ENCODE peak calls at places on chromosomes 13 and 19, in ten cellular contexts. T is hepatocyte, H is iPS DF 6.9, Z is stomach, W is thoracic aorta, S is right atrium auricular region, J is GM23248, N is Peyer's patch, I is cardiac muscle cell, R is right lobe of liver. G is an unnamed sample. For H3K4me1, the result is how much of the 10 kb centered on the place peaks cover.

GRCh38 chr13:91220872-91221271 is 126.6 kb upstream of the MIR17HG start:
- DNase-seq in T (no peak), H (peak), Z (no peak), W (no peak), S (no peak), J (no peak), N (no peak), I (no peak), R (no peak), G (no peak)

GRCh38 chr19:54162241-54162805 is 2.8 kb upstream of the LENG1 start:
- DNase-seq in T (peak), H (no peak), Z (peak), W (peak), S (peak), J (peak), N (peak), I (peak), R (peak), G (peak)

GRCh38 chr13:102948006-102948405 is 102.2 kb downstream of the ERCC5 start:
- DNase-seq in T (peak), H (no peak), Z (no peak), W (no peak), S (no peak), J (no peak), N (no peak), I (peak), R (no peak), G (no peak)

GRCh38 chr13:100987993-100988392 is 313.4 kb upstream of the TMTC4 start:
- DNase-seq in T (no peak), H (peak), Z (no peak), W (no peak), S (no peak), J (peak), N (no peak), I (no peak), R (no peak), G (no peak)

GRCh38 chr13:29509999-29510586 is 85.4 kb downstream of the SLC7A1 start:
- DNase-seq in T (no peak), H (no peak), Z (no peak), W (no peak), S (no peak), J (peak), N (no peak), I (no peak), R (no peak), G (no peak)

GRCh38 chr19:13029893-13030292 is 34.6 kb downstream of the NFIX start:
- DNase-seq in T (no peak), H (no peak), Z (peak), W (no peak), S (no peak), J (peak), N (no peak), I (no peak), R (no peak), G (no peak)

GRCh38 chr19:43774103-43774939 is 6.5 kb downstream of the KCNN4 start:
- DNase-seq in T (peak), H (no peak), Z (peak), W (no peak), S (peak), J (peak), N (no peak), I (peak), R (peak), G (peak)

GRCh38 chr13:93145199-93145598 is 81.4 kb upstream of the GPC6 start:
- DNase-seq in T (no peak), H (peak), Z (no peak), W (no peak), S (no peak), J (no peak), N (no peak), I (no peak), R (no peak), G (no peak)

GRCh38 chr13:74210693-74211393 is 76.6 kb upstream of the KLF12 start:
- DNase-seq in T (peak), H (no peak), Z (peak), W (peak), S (peak), J (peak), N (no peak), I (peak), R (peak), G (no peak)

GRCh38 chr13:34343413-34343812 is 525.5 kb downstream of the RFC3 start:
- DNase-seq in T (no peak), H (no peak), Z (no peak), W (no peak), S (no peak), J (no peak), N (no peak), I (peak), R (no peak), G (no peak)

GRCh38 chr13:97100821-97101220 is 106.5 kb upstream of the OXGR1 start:
- DNase-seq in T (no peak), H (no peak), Z (no peak), W (no peak), S (no peak), J (no peak), N (no peak), I (no peak), R (no peak), G (no peak)

GRCh38 chr13:79128158-79128557 is 277.9 kb downstream of the RBM26 start:
- DNase-seq in T (peak), H (no peak), Z (no peak), W (no peak), S (no peak), J (peak), N (no peak), I (peak), R (no peak), G (no peak)

GRCh38 chr19:16584825-16585801 is 12.9 kb upstream of the SLC35E1 start:
- DNase-seq in T (no peak), H (no peak), Z (no peak), W (no peak), S (no peak), J (peak), N (no peak), I (no peak), R (no peak), G (no peak)

GRCh38 chr19:16587031-16588023 is 15.1 kb upstream of the SLC35E1 start:
- DNase-seq in T (no peak), H (no peak), Z (no peak), W (no peak), S (no peak), J (peak), N (peak), I (no peak), R (no peak), G (no peak)

GRCh38 chr19:16588089-16588823 is 16.0 kb upstream of the SLC35E1 start:
- DNase-seq in T (no peak), H (no peak), Z (no peak), W (no peak), S (no peak), J (no peak), N (peak), I (peak), R (no peak), G (no peak)

GRCh38 chr19:16586477-16586871 is 14.3 kb upstream of the SLC35E1 start:
- DNase-seq in T (no peak), H (no peak), Z (no peak), W (no peak), S (no peak), J (no peak), N (no peak), I (no peak), R (no peak), G (no peak)

GRCh38 chr19:16585808-16586476 is 13.7 kb upstream of the SLC35E1 start:
- DNase-seq in T (no peak), H (no peak), Z (no peak), W (no peak), S (no peak), J (no peak), N (peak), I (no peak), R (no peak), G (no peak)
- H3K27ac ChIP-seq in T (peak), H (no peak), Z (peak), W (no peak), S (no peak), J (no peak), N (peak), I (peak), R (no peak), G (no peak)

GRCh38 chr13:26579580-26579979 is 22.1 kb downstream of the WASF3 start:
- DNase-seq in T (no peak), H (no peak), Z (no peak), W (no peak), S (no peak), J (peak), N (no peak), I (no peak), R (no peak), G (no peak)

GRCh38 chr13:26584713-26585112 is 27.2 kb downstream of the WASF3 start:
- DNase-seq in T (peak), H (no peak), Z (no peak), W (no peak), S (no peak), J (peak), N (no peak), I (peak), R (no peak), G (no peak)

GRCh38 chr13:26585136-26585535 is 27.7 kb downstream of the WASF3 start:
- DNase-seq in T (no peak), H (no peak), Z (no peak), W (no peak), S (no peak), J (peak), N (no peak), I (no peak), R (no peak), G (no peak)

GRCh38 chr13:26587251-26587650 is 29.8 kb downstream of the WASF3 start:
- DNase-seq in T (no peak), H (no peak), Z (no peak), W (no peak), S (no peak), J (no peak), N (no peak), I (no peak), R (no peak), G (no peak)

GRCh38 chr13:26583662-26584061 is 26.2 kb downstream of the WASF3 start:
- DNase-seq in T (no peak), H (no peak), Z (no peak), W (no peak), S (no peak), J (peak), N (no peak), I (no peak), R (no peak), G (no peak)
- H3K4me1 ChIP-seq in T (under half), H (under half), Z (under half), W (under half), S (under half), J (under half), N (under half), I (under half), R (under half), G (under half)

GRCh38 chr19:45071969-45072790 is 4.1 kb downstream of the ZNF296 start:
- DNase-seq in T (no peak), H (no peak), Z (peak), W (no peak), S (no peak), J (no peak), N (no peak), I (no peak), R (no peak), G (no peak)

GRCh38 chr19:45069056-45069455 is 7.2 kb downstream of the ZNF296 start:
- DNase-seq in T (peak), H (no peak), Z (peak), W (no peak), S (no peak), J (peak), N (no peak), I (peak), R (no peak), G (no peak)

GRCh38 chr19:45070214-45070613 is 6.1 kb downstream of the ZNF296 start:
- DNase-seq in T (no peak), H (no peak), Z (no peak), W (no peak), S (no peak), J (no peak), N (no peak), I (no peak), R (no peak), G (no peak)

GRCh38 chr19:45070861-45071544 is 5.3 kb downstream of the ZNF296 start:
- DNase-seq in T (no peak), H (no peak), Z (peak), W (no peak), S (no peak), J (no peak), N (no peak), I (no peak), R (no peak), G (no peak)

DNA sequence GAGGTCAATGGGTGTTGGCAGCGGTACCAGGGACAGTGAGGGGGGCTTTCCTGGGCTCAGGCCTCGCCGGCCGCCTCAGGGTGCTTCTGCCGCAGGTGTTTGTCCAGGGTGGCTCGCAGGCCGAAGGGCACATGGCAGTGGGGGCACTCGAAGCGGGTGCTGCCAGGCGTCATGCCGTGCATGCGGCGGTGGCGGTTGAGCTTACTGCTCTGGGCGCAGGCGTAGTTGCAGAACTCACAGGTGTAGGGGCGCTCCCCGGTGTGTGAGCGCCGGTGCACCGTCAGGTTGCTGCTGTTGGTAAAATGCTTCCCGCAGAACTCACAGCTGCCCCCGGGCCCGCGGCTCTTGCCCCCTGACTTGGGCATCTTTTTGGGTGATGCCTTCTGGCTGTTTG is 4.7 kb downstream of the ZNF296 start:
- DNase-seq in T (no peak), H (no peak), Z (no peak), W (no peak), S (no peak), J (no peak), N (no peak), I (no peak), R (no peak), G (no peak)
- H3K27ac ChIP-seq in T (no peak), H (no peak), Z (peak), W (no peak), S (no peak), J (no peak), N (no peak), I (no peak), R (no peak), G (no peak)

GRCh38 chr13:99690426-99691189 is 189.3 kb downstream of the TM9SF2 start:
- DNase-seq in T (no peak), H (no peak), Z (no peak), W (no peak), S (no peak), J (no peak), N (no peak), I (no peak), R (no peak), G (no peak)

GRCh38 chr13:99687728-99688397 is 186.6 kb downstream of the TM9SF2 start:
- DNase-seq in T (no peak), H (no peak), Z (no peak), W (no peak), S (no peak), J (no peak), N (no peak), I (no peak), R (no peak), G (no peak)

GRCh38 chr13:99686944-99687382 is 185.7 kb downstream of the TM9SF2 start:
- DNase-seq in T (peak), H (peak), Z (no peak), W (no peak), S (no peak), J (no peak), N (no peak), I (no peak), R (no peak), G (no peak)

GRCh38 chr13:99689955-99690354 is 188.7 kb downstream of the TM9SF2 start:
- DNase-seq in T (no peak), H (no peak), Z (no peak), W (no peak), S (no peak), J (no peak), N (no peak), I (no peak), R (no peak), G (no peak)

DNA sequence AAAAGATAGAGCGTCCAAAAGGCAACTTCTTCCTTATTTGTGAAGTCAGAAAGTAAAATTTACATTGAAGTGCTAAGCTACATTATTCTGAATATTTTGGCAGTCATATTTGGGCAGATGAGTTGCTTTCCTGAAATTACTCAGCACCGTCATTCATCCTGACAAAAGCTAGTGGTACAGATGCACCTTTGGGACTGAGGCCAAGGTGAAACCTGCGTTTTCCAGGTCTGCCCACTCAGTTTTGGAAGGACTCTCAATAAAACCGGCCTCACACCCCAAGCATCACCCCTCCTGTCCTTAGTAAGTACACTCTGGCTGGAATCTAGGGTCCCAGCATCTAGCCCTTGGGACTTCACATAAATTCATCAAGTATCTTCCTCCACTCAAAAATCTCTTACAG is 187.5 kb downstream of the TM9SF2 start:
- DNase-seq in T (no peak), H (no peak), Z (no peak), W (no peak), S (no peak), J (no peak), N (no peak), I (no peak), R (no peak), G (no peak)
- H3K4me1 ChIP-seq in T (under half), H (under half), Z (under half), W (under half), S (under half), J (under half), N (under half), I (under half), R (under half), G (under half)

GRCh38 chr13:39369161-39369890 is 233.7 kb downstream of the LHFPL6 start:
- DNase-seq in T (no peak), H (no peak), Z (no peak), W (no peak), S (no peak), J (no peak), N (no peak), I (no peak), R (no peak), G (no peak)

GRCh38 chr13:39362652-39363390 is 240.2 kb downstream of the LHFPL6 start:
- DNase-seq in T (no peak), H (no peak), Z (no peak), W (no peak), S (no peak), J (peak), N (no peak), I (no peak), R (no peak), G (no peak)

GRCh38 chr13:39363393-39363792 is 239.6 kb downstream of the LHFPL6 start:
- DNase-seq in T (no peak), H (no peak), Z (no peak), W (no peak), S (no peak), J (no peak), N (no peak), I (no peak), R (no peak), G (no peak)

GRCh38 chr13:39365879-39366278 is 237.1 kb downstream of the LHFPL6 start:
- DNase-seq in T (no peak), H (no peak), Z (no peak), W (no peak), S (no peak), J (no peak), N (no peak), I (no peak), R (no peak), G (no peak)

GRCh38 chr13:39364797-39365468 is 238.1 kb downstream of the LHFPL6 start:
- DNase-seq in T (peak), H (no peak), Z (no peak), W (no peak), S (no peak), J (peak), N (no peak), I (peak), R (no peak), G (no peak)
- H3K27ac ChIP-seq in T (no peak), H (no peak), Z (no peak), W (peak), S (no peak), J (no peak), N (no peak), I (no peak), R (no peak), G (no peak)

GRCh38 chr13:48295271-48295670 is 8.3 kb upstream of the RB1 start:
- DNase-seq in T (no peak), H (no peak), Z (no peak), W (no peak), S (no peak), J (no peak), N (no peak), I (no peak), R (no peak), G (no peak)

GRCh38 chr13:48299591-48299990 is 4.0 kb upstream of the RB1 start:
- DNase-seq in T (no peak), H (no peak), Z (no peak), W (no peak), S (no peak), J (no peak), N (no peak), I (no peak), R (no peak), G (no peak)

GRCh38 chr13:48297131-48297786 is 6.3 kb upstream of the RB1 start:
- DNase-seq in T (no peak), H (no peak), Z (no peak), W (no peak), S (no peak), J (no peak), N (no peak), I (no peak), R (no peak), G (no peak)

GRCh38 chr13:48294670-48295069 is 8.9 kb upstream of the RB1 start:
- DNase-seq in T (no peak), H (no peak), Z (no peak), W (no peak), S (no peak), J (no peak), N (no peak), I (no peak), R (no peak), G (no peak)

GRCh38 chr13:48296528-48296927 is 7.0 kb upstream of the RB1 start:
- DNase-seq in T (no peak), H (no peak), Z (no peak), W (no peak), S (no peak), J (no peak), N (no peak), I (no peak), R (no peak), G (no peak)
- H3K4me1 ChIP-seq in T (under half), H (under half), Z (under half), W (under half), S (under half), J (under half), N (under half), I (under half), R (under half), G (under half)

DNA sequence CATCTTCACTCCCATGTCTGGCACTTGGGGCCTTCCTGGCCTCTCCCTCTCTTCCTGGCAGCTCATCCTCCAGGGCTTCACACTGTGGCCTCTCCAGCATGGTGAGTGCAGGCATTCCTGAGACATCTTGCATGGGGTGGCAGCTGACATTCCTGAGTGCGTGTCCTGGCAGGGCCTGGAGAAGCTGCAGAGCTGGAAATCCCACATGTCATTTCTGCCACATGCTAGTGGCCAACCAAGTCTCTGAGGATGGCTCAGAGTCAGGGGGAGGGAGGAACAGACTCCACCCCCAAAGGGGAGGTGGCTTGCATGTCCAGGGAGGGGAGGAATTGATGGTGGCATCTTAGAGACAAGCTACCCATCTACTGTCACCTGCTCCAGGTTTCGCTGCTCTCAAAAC is 41.6 kb upstream of the AMER2 start:
- DNase-seq in T (no peak), H (no peak), Z (no peak), W (no peak), S (no peak), J (peak), N (no peak), I (no peak), R (no peak), G (no peak)
- H3K27ac ChIP-seq in T (no peak), H (no peak), Z (no peak), W (no peak), S (no peak), J (no peak), N (no peak), I (no peak), R (no peak), G (no peak)

GRCh38 chr19:16603090-16603489 is 24.9 kb downstream of the MED26 start:
- DNase-seq in T (no peak), H (no peak), Z (no peak), W (no peak), S (no peak), J (no peak), N (no peak), I (peak), R (no peak), G (no peak)

GRCh38 chr19:16604615-16605014 is 23.4 kb downstream of the MED26 start:
- DNase-seq in T (no peak), H (no peak), Z (no peak), W (no peak), S (no peak), J (no peak), N (no peak), I (no peak), R (no peak), G (no peak)

GRCh38 chr19:16607819-16608218 is 20.2 kb downstream of the MED26 start:
- DNase-seq in T (no peak), H (no peak), Z (no peak), W (no peak), S (no peak), J (no peak), N (no peak), I (no peak), R (no peak), G (no peak)

GRCh38 chr19:16605552-16605951 is 22.5 kb downstream of the MED26 start:
- DNase-seq in T (no peak), H (no peak), Z (no peak), W (no peak), S (no peak), J (no peak), N (no peak), I (no peak), R (no peak), G (no peak)

GRCh38 chr19:16605115-16605514 is 22.9 kb downstream of the MED26 start:
- DNase-seq in T (no peak), H (no peak), Z (no peak), W (no peak), S (no peak), J (no peak), N (no peak), I (no peak), R (no peak), G (no peak)
- H3K4me1 ChIP-seq in T (under half), H (under half), Z (half or more), W (under half), S (half or more), J (under half), N (under half), I (under half), R (under half), G (under half)

G was measured in pancreas.